ENCODE peak calls at places on chromosomes 4 and X, in four cellular contexts. Q is SK-N-SH, Z is cardiac muscle cell, I is mucosa of descending colon. K is an unnamed sample.

GRCh38 chr4:153748378-153748777 is 11.4 kb downstream of the RNF175 start:
- DNase-seq in Q (peak), I (no peak), Z (no peak), K (no peak)

GRCh38 chr4:5387457-5387856 is 320.9 kb downstream of the EVC2 start:
- DNase-seq in Z (no peak), Q (no peak), I (no peak), K (no peak)

GRCh38 chr4:11223261-11223660 is 205.4 kb downstream of the HS3ST1 start:
- DNase-seq in Q (no peak), I (no peak), Z (no peak), K (no peak)

GRCh38 chr4:112284166-112284565 is 1.5 kb downstream of the TIFA start:
- DNase-seq in I (no peak), Q (no peak), Z (no peak), K (no peak)

GRCh38 chrX:55008571-55009358 is 8.6 kb downstream of the APEX2 start:
- DNase-seq in Z (peak), Q (no peak), I (no peak), K (no peak)

GRCh38 chr4:153002110-153002509 is 66.0 kb downstream of the FHDC1 start:
- DNase-seq in I (no peak), Q (no peak), Z (no peak), K (peak)

GRCh38 chrX:46500054-46500453 is 45.2 kb downstream of the ZNF674 start:
- DNase-seq in Q (no peak), I (no peak), Z (no peak), K (no peak)

GRCh38 chr4:187172340-187172761 is 448.7 kb upstream of the FAT1 start:
- DNase-seq in Q (peak), I (no peak), Z (no peak), K (peak)

GRCh38 chr4:53923921-53924320 is 140.5 kb downstream of the CHIC2 start:
- DNase-seq in I (no peak), Q (no peak), Z (no peak), K (no peak)

GRCh38 chr4:146186556-146186955 is 11.0 kb downstream of the LSM6 start:
- DNase-seq in I (no peak), Q (no peak), Z (no peak), K (no peak)

GRCh38 chrX:130120321-130120731 is 10.0 kb upstream of the ELF4 start:
- DNase-seq in I (no peak), Q (no peak), Z (peak), K (no peak)
- H3K4me3 ChIP-seq in I (no peak), Q (peak), Z (peak), K (no peak)

GRCh38 chr4:132498215-132498614 is 650.9 kb upstream of the PCDH10 start:
- DNase-seq in Z (no peak), I (no peak), Q (no peak), K (no peak)

GRCh38 chr4:132488555-132488954 is 660.5 kb upstream of the PCDH10 start:
- DNase-seq in Z (no peak), Q (no peak), I (no peak), K (no peak)

GRCh38 chr4:132493476-132493875 is 655.6 kb upstream of the PCDH10 start:
- DNase-seq in I (no peak), Z (no peak), Q (no peak), K (no peak)
- TF ChIP-seq CTCF in I (no peak), Z (no peak), Q (no peak), K (no peak)

DNA sequence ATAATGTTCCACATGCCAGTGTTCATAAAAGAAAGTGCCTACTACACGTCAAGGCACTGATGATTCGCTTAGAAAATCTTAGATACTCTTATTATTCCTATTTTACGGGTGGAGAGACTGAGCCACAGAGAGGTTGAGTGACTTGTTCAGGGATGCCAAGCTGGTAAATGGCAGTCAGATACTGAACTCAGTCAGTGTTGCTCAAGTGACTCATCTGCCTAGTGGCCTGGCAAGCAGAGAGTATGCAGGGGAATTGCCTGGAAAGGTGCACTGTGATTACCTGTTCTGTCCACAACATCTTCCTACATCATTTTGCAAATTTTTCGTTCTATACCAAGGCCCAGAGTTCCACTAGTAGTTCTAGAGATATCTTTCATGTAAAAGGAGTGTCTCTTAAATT is 68.4 kb downstream of the RAPGEF2 start:
- DNase-seq in Q (no peak), I (no peak), Z (no peak), K (no peak)
- H3K4me3 ChIP-seq in Q (no peak), I (no peak), Z (no peak), K (no peak)

DNA sequence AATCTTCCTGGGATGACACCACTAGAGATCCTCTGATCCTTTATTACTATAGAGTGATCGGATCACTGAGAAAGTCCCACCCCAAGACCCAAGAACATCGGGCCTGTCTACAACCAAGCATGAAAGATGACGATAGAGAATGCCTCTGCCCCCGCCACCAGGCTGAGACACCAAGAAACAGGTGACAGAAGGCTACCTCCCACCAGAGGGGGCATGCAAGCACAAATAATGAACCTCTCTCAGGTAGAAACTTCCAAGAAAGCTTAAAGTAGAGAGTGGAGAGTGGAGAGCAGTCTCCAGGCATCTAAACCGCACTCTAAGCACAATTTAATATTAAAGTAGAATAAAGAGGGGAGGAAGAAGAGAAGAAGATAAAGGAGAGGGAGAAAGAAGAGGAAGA is 402.6 kb downstream of the INPP4B start:
- DNase-seq in I (no peak), Q (no peak), Z (no peak), K (no peak)
- TF ChIP-seq CTCF in I (no peak), Q (no peak), Z (no peak), K (no peak)

GRCh38 chr4:45477311-45477733 is 646.5 kb downstream of the GABRG1 start:
- DNase-seq in I (no peak), Z (no peak), Q (no peak), K (no peak)
- H3K4me3 ChIP-seq in I (no peak), Z (no peak), Q (no peak), K (no peak)

GRCh38 chr4:89482926-89483595 is 175.5 kb upstream of the GPRIN3 start:
- DNase-seq in I (no peak), Z (no peak), Q (no peak), K (no peak)

GRCh38 chr4:89486673-89487072 is 179.1 kb upstream of the GPRIN3 start:
- DNase-seq in I (no peak), Z (no peak), Q (no peak), K (no peak)

GRCh38 chr4:89486042-89486441 is 178.4 kb upstream of the GPRIN3 start:
- DNase-seq in Z (peak), Q (peak), I (no peak), K (no peak)

GRCh38 chr4:89482248-89482647 is 174.6 kb upstream of the GPRIN3 start:
- DNase-seq in I (no peak), Q (peak), Z (peak), K (peak)
- TF ChIP-seq CTCF in I (no peak), Q (peak), Z (peak), K (peak)